ENCODE peak calls at places on chromosome 20, in six cellular contexts. E is heart right ventricle, A is cardiac fibroblast, J is breast epithelium, F is GM12865, K is ovary. S is an unnamed sample.

GRCh38 chr20:48525400-48525799 is 302.4 kb downstream of the PREX1 start:
- DNase-seq in E (no peak), F (no peak), A (no peak), K (no peak), J (no peak), S (no peak)

GRCh38 chr20:37411408-37412306 is 65.7 kb downstream of the SRC start:
- DNase-seq in K (no peak), F (no peak), E (no peak), J (no peak), A (no peak), S (no peak)

GRCh38 chr20:62310757-62311121 is 7.9 kb downstream of the ADRM1 start:
- DNase-seq in E (no peak), K (peak; percentile 65), J (no peak), A (no peak), F (no peak), S (no peak)

GRCh38 chr20:2640899-2641298 is 11.5 kb upstream of the NOP56 start:
- DNase-seq in J (no peak), F (no peak), K (no peak), E (no peak), A (no peak), S (no peak)

GRCh38 chr20:25486377-25486776 is 78.9 kb downstream of the GINS1 start:
- DNase-seq in J (no peak), A (peak; percentile 32), K (peak; percentile 45), E (no peak), F (no peak), S (peak; percentile 20)

GRCh38 chr20:38640486-38640885 is 38.9 kb downstream of the ARHGAP40 start:
- DNase-seq in F (no peak), A (no peak), J (no peak), K (no peak), E (no peak), S (no peak)

GRCh38 chr20:58308680-58309527 is 611 bp upstream of the RAB22A start:
- DNase-seq in K (peak; percentile 81), J (peak; percentile 49), A (peak; percentile 55), F (peak; percentile 81), E (peak; percentile 75), S (no peak)

GRCh38 chr20:54922636-54923035 is 447.2 kb downstream of the DOK5 start:
- DNase-seq in J (no peak), K (no peak), F (no peak), A (no peak), E (no peak), S (no peak)

GRCh38 chr20:35179292-35180212 is 7.7 kb downstream of the PROCR start:
- DNase-seq in J (no peak), K (no peak), E (no peak), A (no peak), F (no peak), S (no peak)

GRCh38 chr20:17655286-17655651 is 26.8 kb downstream of the RRBP1 start:
- DNase-seq in F (no peak), K (no peak), A (peak; percentile 41), J (no peak), E (no peak), S (no peak)

GRCh38 chr20:56245761-56246160 is 2.8 kb upstream of the MC3R start:
- DNase-seq in E (no peak), J (no peak), K (no peak), F (no peak), A (no peak), S (no peak)

GRCh38 chr20:58514321-58515239 is 619 bp downstream of the APCDD1L start:
- DNase-seq in E (no peak), K (no peak), F (no peak), A (peak; percentile 49), J (no peak), S (no peak)

GRCh38 chr20:40471261-40471629 is 217.8 kb downstream of the MAFB start:
- DNase-seq in E (no peak), J (no peak), F (peak; percentile 23), K (no peak), A (no peak), S (no peak)

GRCh38 chr20:3890410-3890751 is 1.2 kb downstream of the PANK2 start:
- DNase-seq in A (peak; percentile 37), K (no peak), F (peak; percentile 39), E (no peak), J (no peak), S (no peak)

GRCh38 chr20:38299963-38300362 is 4.0 kb upstream of the BPI start:
- DNase-seq in K (no peak), F (no peak), E (no peak), A (no peak), J (peak; percentile 70), S (no peak)

GRCh38 chr20:57699395-57699794 is 10.4 kb downstream of the PMEPA1 start:
- DNase-seq in A (no peak), F (no peak), J (no peak), K (no peak), E (no peak), S (no peak)

GRCh38 chr20:39398656-39399055 is 436.5 kb downstream of the DHX35 start:
- DNase-seq in F (peak; percentile 7), A (no peak), E (no peak), K (no peak), J (no peak), S (no peak)

GRCh38 chr20:18287546-18287914 is 797 bp upstream of the ZNF133 start:
- DNase-seq in E (no peak), A (no peak), J (no peak), F (no peak), K (no peak), S (no peak)

GRCh38 chr20:13786143-13786828 is 1.5 kb downstream of the NDUFAF5 start:
- DNase-seq in E (no peak), J (no peak), A (no peak), K (no peak), F (no peak), S (no peak)

GRCh38 chr20:60813066-60813465 is 439.0 kb upstream of the CDH4 start:
- DNase-seq in F (no peak), K (no peak), A (no peak), J (no peak), E (no peak), S (no peak)

GRCh38 chr20:46118481-46119020 is 437 bp downstream of the CD40 start:
- DNase-seq in E (peak; percentile 46), J (no peak), F (peak; percentile 75), K (peak; percentile 63), A (no peak), S (no peak)

GRCh38 chr20:60453847-60454246 is 495.6 kb downstream of the CDH26 start:
- DNase-seq in F (no peak), E (no peak), K (no peak), J (no peak), A (no peak), S (no peak)

GRCh38 chr20:19889011-19889953 is 127.9 kb upstream of the NAA20 start:
- DNase-seq in F (no peak), A (peak; percentile 87), K (peak; percentile 71), J (peak; percentile 64), E (peak; percentile 66), S (peak; percentile 39)

GRCh38 chr20:20366551-20366895 is 1.4 kb upstream of the INSM1 start:
- DNase-seq in J (no peak), E (no peak), F (no peak), A (no peak), K (no peak), S (no peak)

GRCh38 chr20:57499676-57500075 is 25.3 kb downstream of the CTCFL start:
- DNase-seq in J (no peak), A (no peak), F (no peak), E (no peak), K (no peak), S (no peak)

GRCh38 chr20:37236462-37236861 is 25.2 kb downstream of the GHRH start:
- DNase-seq in K (no peak), A (no peak), E (peak; percentile 58), J (no peak), F (no peak), S (no peak)

GRCh38 chr20:61646453-61646852 is 394.4 kb downstream of the CDH4 start:
- DNase-seq in J (no peak), F (no peak), E (no peak), A (no peak), K (no peak), S (no peak)

GRCh38 chr20:62122659-62123449 is 579 bp downstream of the LSM14B start:
- DNase-seq in K (peak; percentile 71), E (peak; percentile 44), J (no peak), F (peak; percentile 45), A (peak; percentile 31), S (no peak)

DNA sequence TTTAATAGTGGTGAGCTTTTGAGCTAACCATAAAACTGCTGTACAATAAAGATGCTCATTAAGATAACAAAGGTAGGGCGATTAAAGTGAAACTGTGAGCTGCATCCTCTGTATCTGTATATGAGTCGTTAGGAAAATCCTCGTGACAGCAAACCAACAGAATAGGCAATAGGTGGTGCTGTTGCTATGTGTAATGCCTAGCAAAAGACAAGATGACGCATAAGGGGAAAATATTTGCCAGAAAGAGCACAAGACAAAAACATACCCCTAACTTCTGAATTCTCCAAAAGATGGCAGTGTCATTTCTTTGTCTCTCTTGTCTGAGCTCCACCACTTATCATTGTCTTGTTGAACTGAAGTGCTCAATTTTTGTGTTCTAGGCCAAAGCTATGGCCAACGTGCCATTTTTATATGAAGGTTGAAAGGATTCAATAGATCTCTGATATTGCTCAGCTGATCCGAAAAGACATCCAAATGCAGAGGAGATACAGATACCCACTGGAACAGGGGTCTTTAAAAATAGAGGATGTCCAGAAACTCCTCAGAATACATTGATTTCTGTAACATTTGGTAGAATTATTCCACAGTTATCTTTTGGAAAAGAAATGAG is 56.3 kb upstream of the ANKEF1 start:
- DNase-seq in K (peak; percentile 26), J (peak; percentile 45), F (peak; percentile 79), E (no peak), A (peak; percentile 93), S (peak; percentile 71)
- H3K4me3 ChIP-seq in K (no peak overlapping the region), J (no peak overlapping the region), F (no peak overlapping the region), E (no peak overlapping the region), A (no peak overlapping the region), S (no peak overlapping the region)

DNA sequence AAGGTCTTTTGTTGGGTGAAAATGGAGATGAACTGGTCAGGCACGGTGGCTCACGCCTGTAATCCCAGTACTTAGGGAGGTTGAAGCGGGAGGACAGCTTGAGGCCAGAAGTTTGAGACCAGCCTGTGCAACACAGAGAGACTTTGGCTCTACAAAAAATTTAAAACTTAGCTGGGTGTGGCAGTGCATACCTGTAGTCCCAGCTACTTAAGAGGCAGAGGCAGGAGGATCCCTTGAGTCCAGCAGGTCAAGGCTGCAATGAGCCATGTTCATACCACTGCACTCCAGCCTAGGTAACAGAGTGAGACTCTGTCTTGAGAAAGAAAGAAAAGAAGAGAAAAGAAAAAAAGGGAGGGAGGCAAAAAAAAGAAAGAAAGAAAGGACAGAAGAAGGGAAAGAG is 90.9 kb upstream of the NFATC2 start:
- DNase-seq in J (no peak), E (no peak), F (no peak), A (no peak), K (no peak), S (no peak)
- H3K4me3 ChIP-seq in J (no peak overlapping the region), E (no peak overlapping the region), F (no peak overlapping the region), A (no peak overlapping the region), K (no peak overlapping the region), S (no peak overlapping the region)

DNA sequence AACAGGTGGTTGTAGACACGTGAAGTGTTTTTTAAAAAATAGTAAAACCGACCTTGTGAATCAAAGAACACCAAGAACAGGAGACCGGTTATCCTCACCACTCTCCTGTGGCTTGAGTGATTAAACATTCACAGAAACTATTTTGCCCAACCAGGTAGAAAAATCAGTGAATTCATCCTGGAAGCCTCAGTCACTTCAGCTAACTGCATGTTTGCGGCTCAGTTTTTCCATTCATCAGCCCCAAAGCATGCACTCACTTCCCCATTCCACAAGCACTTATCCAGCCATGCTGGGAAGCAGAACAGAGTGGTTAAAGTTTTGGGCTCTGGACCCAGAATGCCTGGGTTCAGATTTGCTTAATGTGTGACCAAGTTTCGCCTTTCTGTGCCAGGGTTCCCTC is 2.4 kb downstream of the LRRN4 start:
- DNase-seq in A (peak; percentile 71), E (no peak), F (no peak), K (no peak), J (no peak), S (no peak)
- H3K4me3 ChIP-seq in A (no peak overlapping the region), E (peak overlapping the region; percentile 45), F (no peak overlapping the region), K (no peak overlapping the region), J (no peak overlapping the region), S (peak overlapping the region; percentile 40)

GRCh38 chr20:64045346-64046011 is 4.0 kb downstream of the SOX18 start:
- DNase-seq in J (no peak), F (no peak), A (no peak), E (no peak), K (no peak), S (no peak)
- H3K4me3 ChIP-seq in J (no peak overlapping the region), F (no peak overlapping the region), A (no peak overlapping the region), E (peak overlapping the region; percentile 66), K (no peak overlapping the region), S (no peak overlapping the region)

S was measured in skeletal muscle cell.